ENCODE peak calls at places on chromosomes 7 and 10, in ten cellular contexts. One of them, this sample, is unnamed.

GRCh38 chr7:99000196-99000903 is 122.0 kb downstream of the TRRAP start:
- DNase-seq in brain microvascular endothelial cell: no peak
- DNase-seq in IMR-90: no peak
- DNase-seq in thoracic aorta: no peak
- DNase-seq in GM10248: no peak
- DNase-seq in mesothelial cell of epicardium: peak
- DNase-seq in GM13977: no peak
- DNase-seq in heart left ventricle: no peak
- DNase-seq in fibroblast of villous mesenchyme: no peak
- DNase-seq in Calu3: no peak
- DNase-seq in this sample: no peak

GRCh38 chr10:114471906-114472873 is 67.9 kb upstream of the AFAP1L2 start:
- DNase-seq in brain microvascular endothelial cell: no peak
- DNase-seq in GM13977: no peak
- DNase-seq in Calu3: peak
- DNase-seq in IMR-90: no peak
- DNase-seq in fibroblast of villous mesenchyme: no peak
- DNase-seq in GM10248: no peak
- DNase-seq in mesothelial cell of epicardium: no peak
- DNase-seq in heart left ventricle: no peak
- DNase-seq in thoracic aorta: no peak
- DNase-seq in this sample: no peak

GRCh38 chr10:99619851-99620712 is at the start of gene SLC25A28:
- DNase-seq in heart left ventricle: peak
- DNase-seq in fibroblast of villous mesenchyme: peak
- DNase-seq in IMR-90: peak
- DNase-seq in Calu3: peak
- DNase-seq in GM10248: peak
- DNase-seq in mesothelial cell of epicardium: peak
- DNase-seq in thoracic aorta: peak
- DNase-seq in GM13977: no peak
- DNase-seq in brain microvascular endothelial cell: peak
- DNase-seq in this sample: peak

GRCh38 chr7:2296830-2297229 is 17.4 kb downstream of the SNX8 start:
- DNase-seq in Calu3: no peak
- DNase-seq in fibroblast of villous mesenchyme: no peak
- DNase-seq in IMR-90: no peak
- DNase-seq in GM13977: no peak
- DNase-seq in heart left ventricle: no peak
- DNase-seq in brain microvascular endothelial cell: no peak
- DNase-seq in mesothelial cell of epicardium: no peak
- DNase-seq in GM10248: no peak
- DNase-seq in thoracic aorta: no peak
- DNase-seq in this sample: no peak

GRCh38 chr7:156668130-156668741 is 27.7 kb downstream of the RNF32 start:
- DNase-seq in mesothelial cell of epicardium: no peak
- DNase-seq in fibroblast of villous mesenchyme: no peak
- DNase-seq in heart left ventricle: no peak
- DNase-seq in GM10248: no peak
- DNase-seq in IMR-90: peak
- DNase-seq in brain microvascular endothelial cell: no peak
- DNase-seq in Calu3: no peak
- DNase-seq in GM13977: no peak
- DNase-seq in thoracic aorta: no peak
- DNase-seq in this sample: no peak

GRCh38 chr7:48868916-48869315 is 55.4 kb upstream of the CDC14C start:
- DNase-seq in IMR-90: no peak
- DNase-seq in brain microvascular endothelial cell: no peak
- DNase-seq in fibroblast of villous mesenchyme: no peak
- DNase-seq in GM10248: no peak
- DNase-seq in thoracic aorta: no peak
- DNase-seq in mesothelial cell of epicardium: no peak
- DNase-seq in GM13977: no peak
- DNase-seq in Calu3: no peak
- DNase-seq in heart left ventricle: no peak
- DNase-seq in this sample: no peak

GRCh38 chr10:35027567-35027966 is 62.6 kb downstream of the CUL2 start:
- DNase-seq in brain microvascular endothelial cell: no peak
- DNase-seq in mesothelial cell of epicardium: no peak
- DNase-seq in Calu3: no peak
- DNase-seq in GM10248: no peak
- DNase-seq in fibroblast of villous mesenchyme: peak
- DNase-seq in IMR-90: peak
- DNase-seq in GM13977: no peak
- DNase-seq in thoracic aorta: no peak
- DNase-seq in heart left ventricle: no peak
- DNase-seq in this sample: no peak

GRCh38 chr7:68800316-68800715 is 798.0 kb upstream of the AUTS2 start:
- DNase-seq in Calu3: no peak
- DNase-seq in heart left ventricle: no peak
- DNase-seq in GM10248: no peak
- DNase-seq in brain microvascular endothelial cell: no peak
- DNase-seq in mesothelial cell of epicardium: no peak
- DNase-seq in thoracic aorta: no peak
- DNase-seq in GM13977: no peak
- DNase-seq in IMR-90: no peak
- DNase-seq in fibroblast of villous mesenchyme: no peak
- DNase-seq in this sample: no peak

GRCh38 chr7:98687331-98687863 is 70.3 kb downstream of the NPTX2 start:
- DNase-seq in heart left ventricle: no peak
- DNase-seq in IMR-90: no peak
- DNase-seq in fibroblast of villous mesenchyme: no peak
- DNase-seq in brain microvascular endothelial cell: no peak
- DNase-seq in GM10248: no peak
- DNase-seq in Calu3: no peak
- DNase-seq in thoracic aorta: no peak
- DNase-seq in GM13977: no peak
- DNase-seq in mesothelial cell of epicardium: no peak
- DNase-seq in this sample: no peak

GRCh38 chr7:95026018-95026417 is 118.6 kb downstream of the PPP1R9A start:
- DNase-seq in GM13977: no peak
- DNase-seq in brain microvascular endothelial cell: no peak
- DNase-seq in fibroblast of villous mesenchyme: no peak
- DNase-seq in thoracic aorta: no peak
- DNase-seq in Calu3: no peak
- DNase-seq in heart left ventricle: no peak
- DNase-seq in IMR-90: no peak
- DNase-seq in GM10248: no peak
- DNase-seq in mesothelial cell of epicardium: no peak
- DNase-seq in this sample: no peak

GRCh38 chr7:101690061-101690460 is 61.0 kb upstream of the MYL10 start:
- DNase-seq in thoracic aorta: no peak
- DNase-seq in fibroblast of villous mesenchyme: no peak
- DNase-seq in IMR-90: no peak
- DNase-seq in Calu3: no peak
- DNase-seq in heart left ventricle: no peak
- DNase-seq in GM13977: no peak
- DNase-seq in mesothelial cell of epicardium: no peak
- DNase-seq in GM10248: no peak
- DNase-seq in brain microvascular endothelial cell: no peak
- DNase-seq in this sample: no peak

GRCh38 chr7:102982235-102982634 is 69.4 kb downstream of the LRRC17 start:
- DNase-seq in brain microvascular endothelial cell: no peak
- DNase-seq in fibroblast of villous mesenchyme: no peak
- DNase-seq in thoracic aorta: no peak
- DNase-seq in IMR-90: no peak
- DNase-seq in heart left ventricle: no peak
- DNase-seq in Calu3: no peak
- DNase-seq in GM10248: no peak
- DNase-seq in mesothelial cell of epicardium: no peak
- DNase-seq in GM13977: no peak
- DNase-seq in this sample: no peak

GRCh38 chr10:72081772-72082590 is 6.4 kb downstream of the SPOCK2 start:
- DNase-seq in thoracic aorta: no peak
- DNase-seq in heart left ventricle: no peak
- DNase-seq in Calu3: peak
- DNase-seq in fibroblast of villous mesenchyme: no peak
- DNase-seq in GM13977: no peak
- DNase-seq in GM10248: no peak
- DNase-seq in mesothelial cell of epicardium: no peak
- DNase-seq in IMR-90: no peak
- DNase-seq in brain microvascular endothelial cell: no peak
- DNase-seq in this sample: no peak

GRCh38 chr10:23325132-23325531 is 19.5 kb downstream of the C10orf67 start:
- DNase-seq in mesothelial cell of epicardium: no peak
- DNase-seq in thoracic aorta: no peak
- DNase-seq in GM10248: no peak
- DNase-seq in heart left ventricle: no peak
- DNase-seq in brain microvascular endothelial cell: no peak
- DNase-seq in fibroblast of villous mesenchyme: no peak
- DNase-seq in IMR-90: no peak
- DNase-seq in Calu3: no peak
- DNase-seq in GM13977: no peak
- DNase-seq in this sample: no peak
- TF ChIP-seq CTCF in mesothelial cell of epicardium: no peak
- TF ChIP-seq CTCF in thoracic aorta: no peak
- TF ChIP-seq CTCF in GM10248: peak
- TF ChIP-seq CTCF in heart left ventricle: no peak
- TF ChIP-seq CTCF in brain microvascular endothelial cell: no peak
- TF ChIP-seq CTCF in fibroblast of villous mesenchyme: peak
- TF ChIP-seq CTCF in IMR-90: no peak
- TF ChIP-seq CTCF in Calu3: no peak
- TF ChIP-seq CTCF in GM13977: peak
- TF ChIP-seq CTCF in this sample: no peak

GRCh38 chr7:74025146-74025545 is 2.8 kb upstream of the ELN start:
- DNase-seq in Calu3: peak
- DNase-seq in mesothelial cell of epicardium: no peak
- DNase-seq in GM13977: no peak
- DNase-seq in thoracic aorta: no peak
- DNase-seq in fibroblast of villous mesenchyme: no peak
- DNase-seq in heart left ventricle: no peak
- DNase-seq in GM10248: no peak
- DNase-seq in IMR-90: no peak
- DNase-seq in brain microvascular endothelial cell: no peak
- DNase-seq in this sample: no peak

GRCh38 chr7:74023786-74024185 is 4.2 kb upstream of the ELN start:
- DNase-seq in brain microvascular endothelial cell: no peak
- DNase-seq in GM10248: no peak
- DNase-seq in GM13977: no peak
- DNase-seq in fibroblast of villous mesenchyme: no peak
- DNase-seq in thoracic aorta: no peak
- DNase-seq in heart left ventricle: peak
- DNase-seq in mesothelial cell of epicardium: no peak
- DNase-seq in Calu3: no peak
- DNase-seq in IMR-90: no peak
- DNase-seq in this sample: no peak

GRCh38 chr7:74021546-74022320 is 6.2 kb upstream of the ELN start:
- DNase-seq in thoracic aorta: no peak
- DNase-seq in mesothelial cell of epicardium: no peak
- DNase-seq in fibroblast of villous mesenchyme: no peak
- DNase-seq in heart left ventricle: no peak
- DNase-seq in Calu3: no peak
- DNase-seq in GM10248: no peak
- DNase-seq in GM13977: no peak
- DNase-seq in brain microvascular endothelial cell: no peak
- DNase-seq in IMR-90: no peak
- DNase-seq in this sample: no peak

GRCh38 chr7:74022507-74022906 is 5.5 kb upstream of the ELN start:
- DNase-seq in heart left ventricle: no peak
- DNase-seq in Calu3: no peak
- DNase-seq in brain microvascular endothelial cell: no peak
- DNase-seq in fibroblast of villous mesenchyme: no peak
- DNase-seq in GM10248: no peak
- DNase-seq in GM13977: no peak
- DNase-seq in thoracic aorta: no peak
- DNase-seq in IMR-90: no peak
- DNase-seq in mesothelial cell of epicardium: no peak
- DNase-seq in this sample: no peak

GRCh38 chr7:74023037-74023436 is 4.9 kb upstream of the ELN start:
- DNase-seq in thoracic aorta: peak
- DNase-seq in mesothelial cell of epicardium: no peak
- DNase-seq in IMR-90: peak
- DNase-seq in GM13977: no peak
- DNase-seq in heart left ventricle: peak
- DNase-seq in brain microvascular endothelial cell: peak
- DNase-seq in Calu3: peak
- DNase-seq in fibroblast of villous mesenchyme: peak
- DNase-seq in GM10248: no peak
- DNase-seq in this sample: no peak
- TF ChIP-seq CTCF in thoracic aorta: no peak
- TF ChIP-seq CTCF in mesothelial cell of epicardium: no peak
- TF ChIP-seq CTCF in IMR-90: peak
- TF ChIP-seq CTCF in GM13977: no peak
- TF ChIP-seq CTCF in heart left ventricle: no peak
- TF ChIP-seq CTCF in brain microvascular endothelial cell: peak
- TF ChIP-seq CTCF in Calu3: no peak
- TF ChIP-seq CTCF in fibroblast of villous mesenchyme: no peak
- TF ChIP-seq CTCF in GM10248: no peak
- TF ChIP-seq CTCF in this sample: no peak

GRCh38 chr7:22725585-22725984 is 1.4 kb upstream of the IL6 start:
- DNase-seq in heart left ventricle: no peak
- DNase-seq in IMR-90: peak
- DNase-seq in thoracic aorta: no peak
- DNase-seq in GM13977: peak
- DNase-seq in mesothelial cell of epicardium: no peak
- DNase-seq in GM10248: peak
- DNase-seq in fibroblast of villous mesenchyme: peak
- DNase-seq in brain microvascular endothelial cell: peak
- DNase-seq in Calu3: no peak
- DNase-seq in this sample: no peak
- TF ChIP-seq CTCF in heart left ventricle: no peak
- TF ChIP-seq CTCF in IMR-90: peak
- TF ChIP-seq CTCF in thoracic aorta: no peak
- TF ChIP-seq CTCF in GM13977: peak
- TF ChIP-seq CTCF in mesothelial cell of epicardium: no peak
- TF ChIP-seq CTCF in GM10248: peak
- TF ChIP-seq CTCF in fibroblast of villous mesenchyme: peak
- TF ChIP-seq CTCF in brain microvascular endothelial cell: peak
- TF ChIP-seq CTCF in Calu3: no peak
- TF ChIP-seq CTCF in this sample: peak

GRCh38 chr10:104045151-104046089 is 40.3 kb downstream of the COL17A1 start:
- DNase-seq in GM10248: peak
- DNase-seq in brain microvascular endothelial cell: peak
- DNase-seq in mesothelial cell of epicardium: no peak
- DNase-seq in fibroblast of villous mesenchyme: peak
- DNase-seq in GM13977: peak
- DNase-seq in Calu3: peak
- DNase-seq in heart left ventricle: no peak
- DNase-seq in IMR-90: peak
- DNase-seq in thoracic aorta: no peak
- DNase-seq in this sample: no peak
- TF ChIP-seq CTCF in GM10248: peak
- TF ChIP-seq CTCF in brain microvascular endothelial cell: peak
- TF ChIP-seq CTCF in mesothelial cell of epicardium: no peak
- TF ChIP-seq CTCF in fibroblast of villous mesenchyme: peak
- TF ChIP-seq CTCF in GM13977: peak
- TF ChIP-seq CTCF in Calu3: no peak
- TF ChIP-seq CTCF in heart left ventricle: peak
- TF ChIP-seq CTCF in IMR-90: peak
- TF ChIP-seq CTCF in thoracic aorta: peak
- TF ChIP-seq CTCF in this sample: peak